ENCODE peak calls at places on chromosomes 13 and 19, in five cellular contexts. I is stimulated activated CD8-positive, alpha-beta memory T cell treated with anti-CD3 and anti-CD28 coated beads, Interleukin-7, amount 100 ng/mL, for 4 hours; G is lung; M is NCI-H774; F is dermis blood vessel endothelial cell. E is an unnamed sample.

GRCh38 chr13:78325585-78325984 is 277.8 kb downstream of the POU4F1 start:
- DNase-seq in I (no peak), G (no peak), M (no peak), F (no peak), E (no peak)

GRCh38 chr19:41706741-41707501 is 1.5 kb upstream of the CEACAM5 start:
- DNase-seq in I (peak), G (peak), M (peak), F (peak), E (peak)

GRCh38 chr19:43634877-43635560 is 4.6 kb downstream of the CADM4 start:
- DNase-seq in I (no peak), G (no peak), M (no peak), F (no peak), E (no peak)

GRCh38 chr13:22812793-22813192 is 368.0 kb upstream of the SGCG start:
- DNase-seq in I (no peak), G (peak), M (no peak), F (no peak), E (no peak)

GRCh38 chr19:2084993-2085720 is 11.0 kb downstream of the MOB3A start:
- DNase-seq in I (peak), G (peak), M (no peak), F (peak), E (no peak)

GRCh38 chr19:18708452-18709231 is 25.2 kb downstream of the CRTC1 start:
- DNase-seq in I (no peak), G (no peak), M (peak), F (no peak), E (no peak)

GRCh38 chr13:27704681-27705080 is 83.0 kb downstream of the POLR1D start:
- DNase-seq in I (no peak), G (no peak), M (no peak), F (no peak), E (no peak)

GRCh38 chr13:99984463-99985242 is 3.1 kb downstream of the ZIC2 start:
- DNase-seq in I (no peak), G (no peak), M (no peak), F (no peak), E (no peak)

GRCh38 chr13:110149036-110149435 is 157.9 kb downstream of the COL4A1 start:
- DNase-seq in I (no peak), G (no peak), M (no peak), F (no peak), E (no peak)

GRCh38 chr13:46622013-46622917 is 69.3 kb downstream of the LRCH1 start:
- DNase-seq in I (no peak), G (no peak), M (no peak), F (no peak), E (peak)

GRCh38 chr13:25148005-25148798 is 23.9 kb downstream of the AMER2 start:
- DNase-seq in I (no peak), G (no peak), M (no peak), F (no peak), E (no peak)

GRCh38 chr19:42301646-42302204 is at the start of gene PRR19:
- DNase-seq in I (no peak), G (no peak), M (no peak), F (peak), E (no peak)

GRCh38 chr19:46000497-46001246 is 5.4 kb downstream of the CCDC61 start:
- DNase-seq in I (peak), G (peak), M (peak), F (peak), E (peak)

GRCh38 chr19:8429826-8430225 is 14.9 kb upstream of the HNRNPM start:
- DNase-seq in I (no peak), G (no peak), M (no peak), F (no peak), E (no peak)

GRCh38 chr19:11659612-11660011 is 62.3 kb downstream of the ZNF627 start:
- DNase-seq in I (no peak), G (no peak), M (no peak), F (peak), E (no peak)

GRCh38 chr19:31461814-31462539 is 112.7 kb upstream of the TSHZ3 start:
- DNase-seq in I (no peak), G (no peak), M (no peak), F (no peak), E (no peak)

GRCh38 chr19:30011051-30011578 is 69.1 kb downstream of the URI1 start:
- DNase-seq in I (no peak), G (no peak), M (no peak), F (peak), E (no peak)

GRCh38 chr19:50890422-50891252 is 17.4 kb downstream of the KLK2 start:
- DNase-seq in I (no peak), G (no peak), M (no peak), F (no peak), E (no peak)

GRCh38 chr19:49058592-49058991 is 1.0 kb upstream of the CGB7 start:
- DNase-seq in I (no peak), G (no peak), M (no peak), F (peak), E (no peak)

GRCh38 chr13:38577048-38577447 is 109.8 kb upstream of the FREM2 start:
- DNase-seq in I (no peak), G (no peak), M (no peak), F (no peak), E (no peak)

GRCh38 chr19:7970716-7971448 is 27.4 kb upstream of the TIMM44 start:
- DNase-seq in I (no peak), G (no peak), M (no peak), F (peak), E (no peak)

GRCh38 chr19:49983645-49984229 is 22.8 kb upstream of the SIGLEC11 start:
- DNase-seq in I (peak), G (peak), M (peak), F (peak), E (peak)

GRCh38 chr19:42114412-42114811 is 17.8 kb downstream of the POU2F2 start:
- DNase-seq in I (no peak), G (no peak), M (peak), F (no peak), E (no peak)

GRCh38 chr13:21344662-21345176 is 114.4 kb downstream of the ZDHHC20 start:
- DNase-seq in I (no peak), G (no peak), M (no peak), F (peak), E (no peak)

GRCh38 chr19:41575998-41576397 is at the start of gene CEACAM21:
- DNase-seq in I (no peak), G (peak), M (no peak), F (no peak), E (no peak)

GRCh38 chr13:95201814-95202521 is 99.3 kb downstream of the ABCC4 start:
- DNase-seq in I (no peak), G (no peak), M (no peak), F (peak), E (no peak)

GRCh38 chr13:50382951-50383350 is 367.7 kb downstream of the KCNRG start:
- DNase-seq in I (no peak), G (no peak), M (no peak), F (no peak), E (no peak)

GRCh38 chr19:46073268-46073922 is 32.6 kb upstream of the IGFL4 start:
- DNase-seq in I (no peak), G (no peak), M (no peak), F (no peak), E (no peak)

GRCh38 chr13:95728957-95729356 is 52.0 kb downstream of the DNAJC3 start:
- DNase-seq in I (no peak), G (no peak), M (no peak), F (no peak), E (no peak)

GRCh38 chr19:41934849-41935374 is 6.7 kb upstream of the ERFL start:
- DNase-seq in I (peak), G (peak), M (peak), F (peak), E (peak)

GRCh38 chr13:107020393-107020792 is 452.5 kb upstream of the ARGLU1 start:
- DNase-seq in I (no peak), G (no peak), M (no peak), F (no peak), E (no peak)

GRCh38 chr13:109792416-109793090 is 6.2 kb upstream of the IRS2 start:
- DNase-seq in I (no peak), G (no peak), M (no peak), F (no peak), E (no peak)

E was measured in NCI-H748 treated with DMSO at 0.1 percent for 48 hours.